ENCODE peak calls at places on chromosomes 4 and X, in eight cellular contexts. K is fibroblast of the aortic adventitia, M is HuH-7, G is pons, V is omental fat pad, E is activated T-cell treated with anti-CD3 and anti-CD28 coated beads for 24 hours, B is nephron progenitor cell, O is frontal cortex. J is an unnamed sample.

GRCh38 chr4:146976145-146976544 is 30.5 kb upstream of the TTC29 start:
- DNase-seq in K (no peak), M (no peak), G (no peak), V (no peak), E (no peak), B (no peak), O (no peak), J (no peak)

GRCh38 chr4:74755486-74755885 is 38.8 kb downstream of the BTC start:
- DNase-seq in K (peak), M (no peak), G (no peak), V (no peak), E (no peak), B (no peak), O (no peak), J (no peak)

GRCh38 chrX:47047989-47048388 is 30.3 kb upstream of the RGN start:
- DNase-seq in K (peak), M (peak), G (no peak), V (no peak), E (no peak), B (no peak), O (no peak), J (no peak)

GRCh38 chrX:110563276-110563675 is 204.6 kb downstream of the RTL9 start:
- DNase-seq in K (peak), M (no peak), G (peak), V (no peak), E (no peak), B (no peak), O (no peak), J (no peak)

GRCh38 chrX:149949743-149950436 is 11.6 kb upstream of the EOLA2 start:
- DNase-seq in K (no peak), M (no peak), G (no peak), V (no peak), E (no peak), B (no peak), O (no peak), J (no peak)

GRCh38 chr4:38669233-38669632 is 5.2 kb downstream of the KLF3 start:
- DNase-seq in K (peak), M (no peak), G (no peak), V (no peak), E (no peak), B (no peak), O (no peak), J (no peak)

GRCh38 chrX:131614241-131614640 is 70.4 kb downstream of the OR13H1 start:
- DNase-seq in K (no peak), M (no peak), G (no peak), V (no peak), E (no peak), B (no peak), O (no peak), J (no peak)

GRCh38 chrX:41824551-41824950 is 98.8 kb downstream of the CASK start:
- DNase-seq in K (peak), M (no peak), G (peak), V (no peak), E (no peak), B (no peak), O (no peak), J (no peak)

GRCh38 chrX:109774706-109775105 is 41.6 kb upstream of the ACSL4 start:
- DNase-seq in K (peak), M (no peak), G (no peak), V (no peak), E (no peak), B (no peak), O (no peak), J (no peak)

GRCh38 chr4:118947095-118947494 is 58.4 kb downstream of the SYNPO2 start:
- DNase-seq in K (no peak), M (no peak), G (no peak), V (no peak), E (no peak), B (no peak), O (no peak), J (no peak)

GRCh38 chr4:128168701-128169100 is 107.6 kb downstream of the LARP1B start:
- DNase-seq in K (no peak), M (no peak), G (no peak), V (no peak), E (no peak), B (no peak), O (no peak), J (no peak)

J was measured in neuronal stem cell.